ENCODE peak calls at places on chromosomes 5 and 9, in seven cellular contexts. One of them, this sample, is unnamed.
A peak's percentile ranks its signal among the peaks of the same experiment; 100 is the strongest.

GRCh38 chr9:35826071-35826701 is 2.3 kb downstream of the FAM221B start:
- DNase-seq in activated CD8-positive, alpha-beta memory T cell treated with anti-CD3 and anti-CD28 coated beads, Interleukin-2, amount 50 U/mL, for 4 hours: no peak
- DNase-seq in A549: peak; percentile 66
- DNase-seq in activated T-cell treated with anti-CD3 and anti-CD28 coated beads, Interleukin-2, amount 50 U/mL, for 72 hours: peak; percentile 31
- DNase-seq in T-helper 9 cell: no peak
- DNase-seq in aorta: no peak
- DNase-seq in left lobe of liver: no peak
- DNase-seq in this sample: peak; percentile 81

GRCh38 chr9:130866474-130866965 is 30.1 kb downstream of the QRFP start:
- DNase-seq in T-helper 9 cell: peak; percentile 23
- DNase-seq in activated CD8-positive, alpha-beta memory T cell treated with anti-CD3 and anti-CD28 coated beads, Interleukin-2, amount 50 U/mL, for 4 hours: peak; percentile 48
- DNase-seq in left lobe of liver: peak; percentile 71
- DNase-seq in aorta: peak; percentile 76
- DNase-seq in A549: peak; percentile 93
- DNase-seq in activated T-cell treated with anti-CD3 and anti-CD28 coated beads, Interleukin-2, amount 50 U/mL, for 72 hours: peak; percentile 44
- DNase-seq in this sample: peak; percentile 87

GRCh38 chr9:134781895-134782294 is 98.7 kb upstream of the FCN2 start:
- DNase-seq in activated CD8-positive, alpha-beta memory T cell treated with anti-CD3 and anti-CD28 coated beads, Interleukin-2, amount 50 U/mL, for 4 hours: no peak
- DNase-seq in activated T-cell treated with anti-CD3 and anti-CD28 coated beads, Interleukin-2, amount 50 U/mL, for 72 hours: no peak
- DNase-seq in T-helper 9 cell: no peak
- DNase-seq in A549: no peak
- DNase-seq in aorta: no peak
- DNase-seq in left lobe of liver: no peak
- DNase-seq in this sample: no peak

GRCh38 chr5:177359451-177359851 is 1.7 kb downstream of the RGS14 start:
- DNase-seq in aorta: no peak
- DNase-seq in activated T-cell treated with anti-CD3 and anti-CD28 coated beads, Interleukin-2, amount 50 U/mL, for 72 hours: no peak
- DNase-seq in activated CD8-positive, alpha-beta memory T cell treated with anti-CD3 and anti-CD28 coated beads, Interleukin-2, amount 50 U/mL, for 4 hours: no peak
- DNase-seq in T-helper 9 cell: no peak
- DNase-seq in A549: no peak
- DNase-seq in left lobe of liver: peak; percentile 71
- DNase-seq in this sample: no peak

GRCh38 chr5:175652741-175653663 is 4.9 kb upstream of the HRH2 start:
- DNase-seq in activated T-cell treated with anti-CD3 and anti-CD28 coated beads, Interleukin-2, amount 50 U/mL, for 72 hours: peak; percentile 87
- DNase-seq in left lobe of liver: no peak
- DNase-seq in aorta: no peak
- DNase-seq in A549: no peak
- DNase-seq in activated CD8-positive, alpha-beta memory T cell treated with anti-CD3 and anti-CD28 coated beads, Interleukin-2, amount 50 U/mL, for 4 hours: peak; percentile 68
- DNase-seq in T-helper 9 cell: peak; percentile 59
- DNase-seq in this sample: no peak

GRCh38 chr5:88837817-88838216 is 45.2 kb downstream of the MEF2C start:
- DNase-seq in A549: no peak
- DNase-seq in activated CD8-positive, alpha-beta memory T cell treated with anti-CD3 and anti-CD28 coated beads, Interleukin-2, amount 50 U/mL, for 4 hours: no peak
- DNase-seq in left lobe of liver: no peak
- DNase-seq in T-helper 9 cell: no peak
- DNase-seq in aorta: no peak
- DNase-seq in activated T-cell treated with anti-CD3 and anti-CD28 coated beads, Interleukin-2, amount 50 U/mL, for 72 hours: no peak
- DNase-seq in this sample: no peak

GRCh38 chr5:155631116-155631515 is 617.6 kb downstream of the KIF4B start:
- DNase-seq in A549: peak; percentile 48
- DNase-seq in activated T-cell treated with anti-CD3 and anti-CD28 coated beads, Interleukin-2, amount 50 U/mL, for 72 hours: no peak
- DNase-seq in left lobe of liver: no peak
- DNase-seq in T-helper 9 cell: no peak
- DNase-seq in activated CD8-positive, alpha-beta memory T cell treated with anti-CD3 and anti-CD28 coated beads, Interleukin-2, amount 50 U/mL, for 4 hours: no peak
- DNase-seq in aorta: no peak
- DNase-seq in this sample: peak; percentile 16

GRCh38 chr5:43602818-43603534 is at the start of gene NNT:
- DNase-seq in aorta: peak; percentile 87
- DNase-seq in left lobe of liver: peak; percentile 83
- DNase-seq in activated T-cell treated with anti-CD3 and anti-CD28 coated beads, Interleukin-2, amount 50 U/mL, for 72 hours: peak; percentile 88
- DNase-seq in T-helper 9 cell: peak; percentile 76
- DNase-seq in activated CD8-positive, alpha-beta memory T cell treated with anti-CD3 and anti-CD28 coated beads, Interleukin-2, amount 50 U/mL, for 4 hours: peak; percentile 79
- DNase-seq in A549: peak; percentile 55
- DNase-seq in this sample: peak; percentile 45

GRCh38 chr9:83062653-83063527 is at the start of gene RASEF:
- DNase-seq in activated T-cell treated with anti-CD3 and anti-CD28 coated beads, Interleukin-2, amount 50 U/mL, for 72 hours: no peak
- DNase-seq in left lobe of liver: peak; percentile 68
- DNase-seq in A549: peak; percentile 80
- DNase-seq in aorta: no peak
- DNase-seq in activated CD8-positive, alpha-beta memory T cell treated with anti-CD3 and anti-CD28 coated beads, Interleukin-2, amount 50 U/mL, for 4 hours: no peak
- DNase-seq in T-helper 9 cell: no peak
- DNase-seq in this sample: peak; percentile 42

GRCh38 chr5:52915176-52915875 is 73.8 kb upstream of the ITGA2 start:
- DNase-seq in T-helper 9 cell: peak; percentile 18
- DNase-seq in activated CD8-positive, alpha-beta memory T cell treated with anti-CD3 and anti-CD28 coated beads, Interleukin-2, amount 50 U/mL, for 4 hours: peak; percentile 34
- DNase-seq in A549: peak; percentile 80
- DNase-seq in left lobe of liver: peak; percentile 57
- DNase-seq in activated T-cell treated with anti-CD3 and anti-CD28 coated beads, Interleukin-2, amount 50 U/mL, for 72 hours: peak; percentile 30
- DNase-seq in aorta: no peak
- DNase-seq in this sample: peak; percentile 87

GRCh38 chr5:14581891-14582796 is 552 bp downstream of the OTULINL start:
- DNase-seq in T-helper 9 cell: peak; percentile 70
- DNase-seq in activated CD8-positive, alpha-beta memory T cell treated with anti-CD3 and anti-CD28 coated beads, Interleukin-2, amount 50 U/mL, for 4 hours: peak; percentile 83
- DNase-seq in aorta: peak; percentile 80
- DNase-seq in left lobe of liver: peak; percentile 50
- DNase-seq in activated T-cell treated with anti-CD3 and anti-CD28 coated beads, Interleukin-2, amount 50 U/mL, for 72 hours: peak; percentile 89
- DNase-seq in A549: peak; percentile 73
- DNase-seq in this sample: no peak

GRCh38 chr5:72752909-72753308 is 63.6 kb upstream of the TNPO1 start:
- DNase-seq in aorta: no peak
- DNase-seq in activated T-cell treated with anti-CD3 and anti-CD28 coated beads, Interleukin-2, amount 50 U/mL, for 72 hours: no peak
- DNase-seq in T-helper 9 cell: no peak
- DNase-seq in A549: no peak
- DNase-seq in left lobe of liver: no peak
- DNase-seq in activated CD8-positive, alpha-beta memory T cell treated with anti-CD3 and anti-CD28 coated beads, Interleukin-2, amount 50 U/mL, for 4 hours: no peak
- DNase-seq in this sample: no peak

GRCh38 chr5:132664696-132665209 is 6.8 kb downstream of the IL13 start:
- DNase-seq in activated T-cell treated with anti-CD3 and anti-CD28 coated beads, Interleukin-2, amount 50 U/mL, for 72 hours: no peak
- DNase-seq in T-helper 9 cell: no peak
- DNase-seq in activated CD8-positive, alpha-beta memory T cell treated with anti-CD3 and anti-CD28 coated beads, Interleukin-2, amount 50 U/mL, for 4 hours: no peak
- DNase-seq in aorta: no peak
- DNase-seq in A549: no peak
- DNase-seq in left lobe of liver: no peak
- DNase-seq in this sample: no peak

GRCh38 chr5:676699-677076 is 16.5 kb downstream of the TPPP start:
- DNase-seq in A549: no peak
- DNase-seq in activated T-cell treated with anti-CD3 and anti-CD28 coated beads, Interleukin-2, amount 50 U/mL, for 72 hours: no peak
- DNase-seq in aorta: no peak
- DNase-seq in activated CD8-positive, alpha-beta memory T cell treated with anti-CD3 and anti-CD28 coated beads, Interleukin-2, amount 50 U/mL, for 4 hours: no peak
- DNase-seq in left lobe of liver: no peak
- DNase-seq in T-helper 9 cell: no peak
- DNase-seq in this sample: no peak

GRCh38 chr5:96483878-96484277 is 50.8 kb upstream of the PCSK1 start:
- DNase-seq in activated CD8-positive, alpha-beta memory T cell treated with anti-CD3 and anti-CD28 coated beads, Interleukin-2, amount 50 U/mL, for 4 hours: no peak
- DNase-seq in left lobe of liver: no peak
- DNase-seq in activated T-cell treated with anti-CD3 and anti-CD28 coated beads, Interleukin-2, amount 50 U/mL, for 72 hours: no peak
- DNase-seq in aorta: no peak
- DNase-seq in T-helper 9 cell: no peak
- DNase-seq in A549: peak; percentile 42
- DNase-seq in this sample: peak; percentile 64

GRCh38 chr5:142621227-142621626 is 64.7 kb downstream of the FGF1 start:
- DNase-seq in activated T-cell treated with anti-CD3 and anti-CD28 coated beads, Interleukin-2, amount 50 U/mL, for 72 hours: no peak
- DNase-seq in left lobe of liver: no peak
- DNase-seq in T-helper 9 cell: no peak
- DNase-seq in activated CD8-positive, alpha-beta memory T cell treated with anti-CD3 and anti-CD28 coated beads, Interleukin-2, amount 50 U/mL, for 4 hours: no peak
- DNase-seq in A549: no peak
- DNase-seq in aorta: no peak
- DNase-seq in this sample: peak; percentile 58

GRCh38 chr5:31845351-31845750 is 206.4 kb downstream of the PDZD2 start:
- DNase-seq in left lobe of liver: no peak
- DNase-seq in A549: no peak
- DNase-seq in T-helper 9 cell: no peak
- DNase-seq in activated T-cell treated with anti-CD3 and anti-CD28 coated beads, Interleukin-2, amount 50 U/mL, for 72 hours: no peak
- DNase-seq in aorta: no peak
- DNase-seq in activated CD8-positive, alpha-beta memory T cell treated with anti-CD3 and anti-CD28 coated beads, Interleukin-2, amount 50 U/mL, for 4 hours: no peak
- DNase-seq in this sample: peak; percentile 53

GRCh38 chr9:114387678-114388431 is at the start of gene AKNA:
- DNase-seq in T-helper 9 cell: peak; percentile 77
- DNase-seq in A549: no peak
- DNase-seq in aorta: peak; percentile 92
- DNase-seq in activated T-cell treated with anti-CD3 and anti-CD28 coated beads, Interleukin-2, amount 50 U/mL, for 72 hours: peak; percentile 85
- DNase-seq in activated CD8-positive, alpha-beta memory T cell treated with anti-CD3 and anti-CD28 coated beads, Interleukin-2, amount 50 U/mL, for 4 hours: peak; percentile 83
- DNase-seq in left lobe of liver: no peak
- DNase-seq in this sample: peak; percentile 82

GRCh38 chr5:133675376-133676154 is 63.2 kb upstream of the FSTL4 start:
- DNase-seq in A549: no peak
- DNase-seq in activated CD8-positive, alpha-beta memory T cell treated with anti-CD3 and anti-CD28 coated beads, Interleukin-2, amount 50 U/mL, for 4 hours: no peak
- DNase-seq in left lobe of liver: peak; percentile 36
- DNase-seq in T-helper 9 cell: no peak
- DNase-seq in activated T-cell treated with anti-CD3 and anti-CD28 coated beads, Interleukin-2, amount 50 U/mL, for 72 hours: no peak
- DNase-seq in aorta: no peak
- DNase-seq in this sample: no peak

GRCh38 chr5:1652873-1653707 is 129.3 kb upstream of the LPCAT1 start:
- DNase-seq in left lobe of liver: peak; percentile 44
- DNase-seq in activated T-cell treated with anti-CD3 and anti-CD28 coated beads, Interleukin-2, amount 50 U/mL, for 72 hours: no peak
- DNase-seq in activated CD8-positive, alpha-beta memory T cell treated with anti-CD3 and anti-CD28 coated beads, Interleukin-2, amount 50 U/mL, for 4 hours: no peak
- DNase-seq in aorta: peak; percentile 47
- DNase-seq in T-helper 9 cell: no peak
- DNase-seq in A549: no peak
- DNase-seq in this sample: no peak

GRCh38 chr5:72540759-72541438 is 33.7 kb upstream of the ZNF366 start:
- DNase-seq in left lobe of liver: no peak
- DNase-seq in A549: no peak
- DNase-seq in activated T-cell treated with anti-CD3 and anti-CD28 coated beads, Interleukin-2, amount 50 U/mL, for 72 hours: no peak
- DNase-seq in aorta: no peak
- DNase-seq in T-helper 9 cell: no peak
- DNase-seq in activated CD8-positive, alpha-beta memory T cell treated with anti-CD3 and anti-CD28 coated beads, Interleukin-2, amount 50 U/mL, for 4 hours: no peak
- DNase-seq in this sample: no peak